ENCODE peak calls at places on chromosome 6, in six cellular contexts. M is psoas muscle, O is brain microvascular endothelial cell, K is AG10803, A is cardiac fibroblast, D is MM.1S. J is an unnamed sample.

GRCh38 chr6:20751293-20751946 is 217.2 kb downstream of the CDKAL1 start:
- DNase-seq in M (no peak), O (no peak), K (peak), A (no peak), D (no peak), J (no peak)

GRCh38 chr6:115891111-115891669 is 169.5 kb downstream of the FRK start:
- DNase-seq in M (no peak), O (peak), K (peak), A (no peak), D (no peak), J (peak)

GRCh38 chr6:30135757-30136156 is at the start of gene TRIM40:
- DNase-seq in M (no peak), O (no peak), K (no peak), A (no peak), D (no peak), J (no peak)

GRCh38 chr6:7052441-7052936 is 55.3 kb upstream of the RREB1 start:
- DNase-seq in M (peak), O (peak), K (peak), A (peak), D (no peak), J (peak)

GRCh38 chr6:14661188-14661587 is 543.6 kb downstream of the CD83 start:
- DNase-seq in M (no peak), O (no peak), K (no peak), A (no peak), D (peak), J (no peak)

GRCh38 chr6:17768388-17768787 is 61.7 kb upstream of the NUP153 start:
- DNase-seq in M (no peak), O (peak), K (peak), A (peak), D (no peak), J (peak)

GRCh38 chr6:30154709-30155521 is 6.1 kb downstream of the TRIM10 start:
- DNase-seq in M (no peak), O (peak), K (peak), A (peak), D (peak), J (peak)

GRCh38 chr6:162363757-162364156 is 363.8 kb downstream of the PRKN start:
- DNase-seq in M (no peak), O (no peak), K (no peak), A (peak), D (no peak), J (no peak)

GRCh38 chr6:35146453-35146852 is 5.3 kb upstream of the TCP11 start:
- DNase-seq in M (no peak), O (peak), K (peak), A (peak), D (peak), J (peak)

GRCh38 chr6:106847116-106847515 is 127.4 kb downstream of the CD24 start:
- DNase-seq in M (no peak), O (no peak), K (no peak), A (no peak), D (no peak), J (no peak)

GRCh38 chr6:52155791-52156576 is 30.2 kb upstream of the IL17A start:
- DNase-seq in M (no peak), O (no peak), K (peak), A (no peak), D (peak), J (peak)

GRCh38 chr6:28982476-28983266 is 22.4 kb downstream of the ZNF311 start:
- DNase-seq in M (no peak), O (peak), K (peak), A (peak), D (peak), J (peak)

GRCh38 chr6:41531591-41532582 is 14.3 kb upstream of the FOXP4 start:
- DNase-seq in M (no peak), O (peak), K (peak), A (peak), D (peak), J (peak)

GRCh38 chr6:169289671-169290408 is 36.2 kb upstream of the THBS2 start:
- DNase-seq in M (peak), O (peak), K (peak), A (peak), D (no peak), J (peak)

GRCh38 chr6:110566346-110567125 is 90.1 kb upstream of the SLC22A16 start:
- DNase-seq in M (no peak), O (no peak), K (peak), A (no peak), D (no peak), J (no peak)

GRCh38 chr6:34151321-34152041 is 5.6 kb upstream of the GRM4 start:
- DNase-seq in M (no peak), O (no peak), K (no peak), A (no peak), D (no peak), J (no peak)

GRCh38 chr6:2850480-2851150 is 9.0 kb upstream of the SERPINB1 start:
- DNase-seq in M (no peak), O (peak), K (peak), A (peak), D (no peak), J (no peak)

GRCh38 chr6:130679684-130680083 is 147.5 kb upstream of the SMLR1 start:
- DNase-seq in M (no peak), O (no peak), K (peak), A (peak), D (no peak), J (no peak)

GRCh38 chr6:52595000-52595795 is 18.3 kb upstream of the TRAM2 start:
- DNase-seq in M (no peak), O (peak), K (peak), A (peak), D (no peak), J (peak)

GRCh38 chr6:11356404-11357155 is 124.1 kb upstream of the NEDD9 start:
- DNase-seq in M (no peak), O (no peak), K (no peak), A (peak), D (no peak), J (no peak)

GRCh38 chr6:149482542-149483261 is 2.1 kb downstream of the ZC3H12D start:
- DNase-seq in M (no peak), O (no peak), K (no peak), A (no peak), D (no peak), J (no peak)

GRCh38 chr6:169568314-169569087 is 133.3 kb downstream of the WDR27 start:
- DNase-seq in M (no peak), O (no peak), K (no peak), A (no peak), D (peak), J (no peak)

GRCh38 chr6:118419448-118420394 is 128.4 kb upstream of the PLN start:
- DNase-seq in M (no peak), O (no peak), K (no peak), A (no peak), D (no peak), J (no peak)

GRCh38 chr6:1390805-1391511 is 1.6 kb downstream of the FOXF2 start:
- DNase-seq in M (no peak), O (no peak), K (peak), A (peak), D (no peak), J (no peak)

GRCh38 chr6:139376054-139376355 is 1.6 kb upstream of the CITED2 start:
- DNase-seq in M (no peak), O (no peak), K (peak), A (peak), D (peak), J (no peak)

GRCh38 chr6:139520321-139520768 is 145.9 kb upstream of the CITED2 start:
- DNase-seq in M (no peak), O (no peak), K (no peak), A (no peak), D (no peak), J (no peak)

GRCh38 chr6:34912715-34913464 is 23.8 kb downstream of the ANKS1A start:
- DNase-seq in M (no peak), O (peak), K (peak), A (peak), D (peak), J (peak)

GRCh38 chr6:53959717-53960116 is 151.5 kb upstream of the MLIP start:
- DNase-seq in M (no peak), O (no peak), K (peak), A (no peak), D (no peak), J (peak)

GRCh38 chr6:317068-317451 is 24.8 kb downstream of the DUSP22 start:
- DNase-seq in M (no peak), O (no peak), K (no peak), A (no peak), D (no peak), J (no peak)

GRCh38 chr6:16049178-16049577 is 79.7 kb upstream of the MYLIP start:
- DNase-seq in M (no peak), O (peak), K (peak), A (peak), D (no peak), J (peak)

GRCh38 chr6:11366183-11366933 is 133.9 kb upstream of the NEDD9 start:
- DNase-seq in M (no peak), O (no peak), K (no peak), A (no peak), D (peak), J (no peak)

GRCh38 chr6:110520188-110520956 is 44.0 kb upstream of the SLC22A16 start:
- DNase-seq in M (no peak), O (no peak), K (no peak), A (no peak), D (no peak), J (no peak)

GRCh38 chr6:35058041-35058675 is 83.0 kb downstream of the TCP11 start:
- DNase-seq in M (no peak), O (no peak), K (no peak), A (no peak), D (no peak), J (no peak)

DNA sequence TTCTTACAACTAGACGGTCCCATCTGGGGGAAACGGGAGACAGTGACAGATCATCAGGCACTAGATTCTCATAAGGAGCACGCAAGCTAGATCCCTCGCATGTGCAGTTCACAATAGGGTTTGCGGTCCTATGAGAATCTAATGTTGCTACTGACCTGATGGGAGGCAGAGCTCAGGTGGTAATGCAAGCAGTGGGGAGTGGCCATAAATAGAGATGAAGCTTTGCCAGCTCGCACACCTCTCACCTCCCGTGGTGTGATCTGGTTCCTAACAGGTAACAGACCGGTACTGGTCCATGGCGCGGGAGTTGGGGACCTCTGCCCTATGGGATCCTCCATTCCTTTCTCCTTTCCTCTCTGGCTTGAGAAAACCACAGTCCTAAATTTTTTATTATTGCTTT is 63.8 kb downstream of the TPD52L1 start:
- DNase-seq in M (no peak), O (no peak), K (no peak), A (no peak), D (no peak), J (no peak)
- TF ChIP-seq CTCF in M (no peak), O (no peak), K (no peak), A (no peak), D (no peak), J (no peak)

GRCh38 chr6:85422996-85423395 is 26.9 kb upstream of the NT5E start:
- DNase-seq in M (no peak), O (no peak), K (no peak), A (no peak), D (no peak), J (no peak)
- H3K4me3 ChIP-seq in M (no peak), O (no peak), K (no peak), A (no peak), D (no peak), J (no peak)

DNA sequence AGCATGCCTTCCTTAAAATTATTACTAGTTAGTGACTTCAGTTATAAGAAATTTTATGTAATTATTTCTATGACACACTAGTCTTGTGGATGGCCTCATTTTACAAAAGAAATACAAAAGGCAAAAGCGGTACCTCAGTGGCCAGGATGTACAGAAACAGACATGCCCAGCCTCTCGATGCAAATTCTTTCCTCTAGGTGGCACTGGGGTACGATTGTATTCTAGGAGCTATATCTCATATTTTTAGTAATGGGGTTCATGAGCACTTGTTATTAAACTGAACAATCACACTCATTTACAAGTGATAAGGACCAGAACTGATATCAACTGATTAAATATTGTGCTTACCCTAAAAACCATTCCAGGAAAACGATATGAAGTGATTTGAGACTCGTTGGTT is 59.8 kb downstream of the SOD2 start:
- DNase-seq in M (no peak), O (peak), K (no peak), A (peak), D (peak), J (no peak)
- TF ChIP-seq CTCF in M (peak), O (peak), K (peak), A (peak), D (peak), J (peak)

GRCh38 chr6:33078442-33078841 is 2.7 kb downstream of the HLA-DPB1 start:
- DNase-seq in M (no peak), O (no peak), K (no peak), A (no peak), D (no peak), J (no peak)
- H3K4me3 ChIP-seq in M (no peak), O (no peak), K (no peak), A (no peak), D (no peak), J (no peak)

GRCh38 chr6:90179190-90180169 is 117.2 kb downstream of the BACH2 start:
- DNase-seq in M (no peak), O (no peak), K (no peak), A (peak), D (peak), J (no peak)
- TF ChIP-seq CTCF in M (peak), O (peak), K (peak), A (peak), D (peak), J (peak)

GRCh38 chr6:134544737-134545136 is 226.8 kb upstream of the SGK1 start:
- DNase-seq in M (no peak), O (no peak), K (no peak), A (no peak), D (no peak), J (no peak)

GRCh38 chr6:134537146-134537555 is 219.2 kb upstream of the SGK1 start:
- DNase-seq in M (no peak), O (peak), K (peak), A (peak), D (no peak), J (peak)

GRCh38 chr6:134539865-134540323 is 222.0 kb upstream of the SGK1 start:
- DNase-seq in M (no peak), O (no peak), K (no peak), A (peak), D (no peak), J (no peak)

GRCh38 chr6:134543128-134543527 is 225.2 kb upstream of the SGK1 start:
- DNase-seq in M (no peak), O (no peak), K (no peak), A (no peak), D (no peak), J (no peak)

DNA sequence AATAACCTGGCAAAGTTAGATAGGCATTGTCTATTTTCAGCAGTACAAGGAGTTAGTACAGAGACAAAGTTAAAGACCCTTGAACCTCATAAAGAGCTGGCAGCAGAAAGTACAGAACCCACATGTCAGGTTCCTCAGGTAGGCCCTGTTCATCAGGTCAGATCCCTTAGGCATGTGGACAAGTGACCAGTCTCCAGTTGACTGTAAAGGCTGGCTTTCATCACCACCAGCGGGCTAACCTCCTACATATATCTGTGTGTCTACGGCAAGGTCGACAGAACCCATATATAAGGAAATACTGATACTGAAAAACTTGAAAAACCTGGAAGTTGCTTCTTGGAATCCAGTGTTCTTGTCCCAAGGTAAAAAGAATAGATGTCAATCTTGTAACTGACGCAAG is 223.1 kb upstream of the SGK1 start:
- DNase-seq in M (no peak), O (no peak), K (no peak), A (no peak), D (no peak), J (no peak)
- H3K4me3 ChIP-seq in M (no peak), O (no peak), K (no peak), A (no peak), D (no peak), J (no peak)

GRCh38 chr6:43877021-43877420 is 107.0 kb downstream of the VEGFA start:
- DNase-seq in M (no peak), O (no peak), K (no peak), A (no peak), D (no peak), J (no peak)

GRCh38 chr6:43873806-43874714 is 104.0 kb downstream of the VEGFA start:
- DNase-seq in M (peak), O (no peak), K (no peak), A (no peak), D (no peak), J (no peak)

GRCh38 chr6:43875849-43876572 is 106.0 kb downstream of the VEGFA start:
- DNase-seq in M (no peak), O (no peak), K (no peak), A (no peak), D (no peak), J (no peak)

GRCh38 chr6:43876602-43877001 is 106.6 kb downstream of the VEGFA start:
- DNase-seq in M (peak), O (no peak), K (no peak), A (no peak), D (no peak), J (no peak)

DNA sequence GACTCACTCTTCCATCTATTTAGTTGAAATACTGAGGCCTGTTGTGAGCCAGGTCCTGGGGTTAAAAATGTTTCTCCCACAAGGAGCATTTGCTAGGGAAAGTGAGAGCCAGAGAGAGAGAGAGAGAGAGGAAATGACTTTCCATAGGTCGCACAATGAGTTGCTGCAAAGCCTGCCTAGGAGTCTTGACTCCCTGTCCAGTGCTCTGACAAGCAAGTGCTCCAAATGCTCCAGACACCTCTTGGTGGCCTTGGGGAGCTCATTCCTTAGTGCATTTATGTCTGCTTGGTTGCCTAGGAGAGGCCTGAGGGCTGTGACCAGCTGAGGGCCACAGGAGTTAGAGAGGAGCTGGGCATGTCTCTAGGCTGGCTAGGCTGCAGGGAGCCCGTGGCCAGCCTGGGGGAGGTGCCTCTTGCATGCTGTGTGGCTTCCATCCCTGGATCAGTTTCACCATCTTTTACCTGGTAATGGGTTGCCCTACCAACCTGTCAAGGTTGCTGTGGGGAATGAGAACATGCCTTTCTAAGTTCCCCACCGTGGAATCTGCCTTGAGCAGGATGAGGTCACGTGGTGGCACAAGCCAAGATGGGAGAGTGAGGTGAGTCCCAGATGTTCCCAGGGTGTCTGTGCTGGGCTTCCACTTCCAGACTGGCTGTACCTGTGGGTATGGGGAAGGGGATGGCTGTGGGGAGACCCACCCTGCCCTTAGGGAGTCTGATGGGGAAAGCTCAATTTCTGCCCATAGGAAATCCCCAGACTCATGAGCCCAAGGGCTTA is 105.0 kb downstream of the VEGFA start:
- DNase-seq in M (no peak), O (no peak), K (no peak), A (no peak), D (no peak), J (no peak)
- TF ChIP-seq CTCF in M (no peak), O (no peak), K (no peak), A (no peak), D (no peak), J (no peak)

DNA sequence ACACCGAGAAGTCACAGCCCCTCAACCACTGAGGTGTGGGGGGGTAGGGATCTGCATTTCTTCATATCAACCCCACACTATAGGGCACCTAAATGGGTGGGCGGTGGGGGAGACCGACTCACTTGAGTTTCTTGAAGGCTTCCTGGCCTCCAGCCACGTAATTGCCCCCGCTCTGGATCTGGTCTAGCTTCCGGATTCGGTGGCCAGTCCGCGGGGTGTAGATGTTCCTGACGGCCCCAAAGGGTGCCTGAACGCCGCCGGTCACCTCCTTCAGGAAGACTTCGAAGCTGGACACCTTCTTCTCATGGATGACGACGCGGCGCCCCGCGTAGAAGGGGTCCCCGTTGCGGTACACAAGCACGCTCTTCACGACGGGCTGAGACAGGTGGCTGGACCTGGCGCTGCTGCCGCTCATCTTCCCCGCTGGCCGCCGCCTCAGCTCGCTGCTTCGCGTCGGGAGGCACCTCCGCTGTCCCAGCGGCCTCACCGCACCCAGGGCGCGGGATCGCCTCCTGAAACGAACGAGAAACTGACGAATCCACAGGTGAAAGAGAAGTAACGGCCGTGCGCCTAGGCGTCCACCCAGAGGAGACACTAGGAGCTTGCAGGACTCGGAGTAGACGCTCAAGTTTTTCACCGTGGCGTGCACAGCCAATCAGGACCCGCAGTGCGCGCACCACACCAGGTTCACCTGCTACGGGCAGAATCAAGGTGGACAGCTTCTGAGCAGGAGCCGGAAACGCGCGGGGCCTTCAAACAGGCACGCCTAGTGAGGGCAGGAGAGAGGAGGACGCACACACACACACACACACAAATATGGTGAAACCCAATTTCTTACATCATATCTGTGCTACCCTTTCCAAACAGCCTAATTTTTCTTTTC is at the start of gene DCDC2:
- DNase-seq in M (peak), O (no peak), K (no peak), A (peak), D (no peak), J (no peak)
- H3K4me3 ChIP-seq in M (peak), O (peak), K (peak), A (peak), D (no peak), J (peak)